ENCODE peak calls at places on chromosomes 13 and 19, in six cellular contexts. Q, H, U, M, W and I are unnamed samples.

GRCh38 chr13:38376551-38376950 is 26.9 kb downstream of the UFM1 start:
- DNase-seq in Q (no peak), H (no peak), U (no peak), M (no peak), W (no peak), I (no peak)

GRCh38 chr19:16899566-16900075 is 10.8 kb downstream of the F2RL3 start:
- DNase-seq in Q (no peak), H (peak), U (peak), M (no peak), W (peak), I (peak)

GRCh38 chr19:51503428-51503827 is 1.8 kb upstream of the SIGLEC12 start:
- DNase-seq in Q (no peak), H (no peak), U (no peak), M (no peak), W (no peak), I (no peak)

GRCh38 chr19:38389101-38389925 is 816 bp downstream of the SPRED3 start:
- DNase-seq in Q (peak), H (peak), U (no peak), M (no peak), W (peak), I (peak)

GRCh38 chr19:17751103-17751911 is at the start of gene FCHO1:
- DNase-seq in Q (no peak), H (no peak), U (peak), M (peak), W (no peak), I (no peak)

GRCh38 chr13:33353210-33353609 is 67.7 kb upstream of the STARD13 start:
- DNase-seq in Q (no peak), H (no peak), U (peak), M (no peak), W (no peak), I (no peak)

GRCh38 chr19:17654993-17655392 is 33.2 kb downstream of the UNC13A start:
- DNase-seq in Q (peak), H (no peak), U (peak), M (no peak), W (no peak), I (peak)

GRCh38 chr19:35043906-35044305 is 2.4 kb downstream of the HPN start:
- DNase-seq in Q (no peak), H (no peak), U (no peak), M (no peak), W (no peak), I (no peak)